ENCODE peak calls at places on chromosomes 13 and 19, in nine cellular contexts. O is thoracic aorta, D is GM23248, T is testis, U is mucosa of descending colon, Z is aorta, H is AG10803, J is NB4, C is fibroblast of the aortic adventitia. Q is an unnamed sample.

GRCh38 chr19:35612559-35613321 is at the start of gene HAUS5:
- DNase-seq in O (peak; percentile 78), D (peak; percentile 93), T (peak; percentile 97), U (peak; percentile 98), Z (peak; percentile 94), H (peak; percentile 85), J (peak; percentile 88), C (peak; percentile 84), Q (peak; percentile 91)

GRCh38 chr13:95275322-95276118 is 25.7 kb downstream of the ABCC4 start:
- DNase-seq in O (no peak), D (no peak), T (no peak), U (no peak), Z (no peak), H (peak; percentile 86), J (no peak), C (peak; percentile 52), Q (no peak)

GRCh38 chr19:23002690-23003422 is at the start of gene ZNF728:
- DNase-seq in O (peak; percentile 54), D (no peak), T (peak; percentile 98), U (peak; percentile 12), Z (peak; percentile 83), H (no peak), J (no peak), C (no peak), Q (peak; percentile 4)

GRCh38 chr13:50616101-50616500 is 227.4 kb downstream of the DLEU7 start:
- DNase-seq in O (no peak), D (peak; percentile 81), T (no peak), U (no peak), Z (no peak), H (peak; percentile 70), J (peak; percentile 36), C (peak; percentile 60), Q (peak; percentile 26)

GRCh38 chr13:70088926-70089325 is 18.7 kb upstream of the ATXN8OS start:
- DNase-seq in O (no peak), D (no peak), T (no peak), U (no peak), Z (no peak), H (no peak), J (no peak), C (no peak), Q (no peak)

GRCh38 chr13:50732712-50733111 is 110.8 kb downstream of the DLEU7 start:
- DNase-seq in O (no peak), D (peak; percentile 89), T (no peak), U (no peak), Z (no peak), H (peak; percentile 86), J (no peak), C (peak; percentile 78), Q (peak; percentile 59)

GRCh38 chr19:16506961-16507360 is 10.8 kb downstream of the C19orf44 start:
- DNase-seq in O (no peak), D (peak; percentile 30), T (no peak), U (no peak), Z (no peak), H (peak; percentile 26), J (no peak), C (no peak), Q (no peak)

GRCh38 chr19:294819-295686 is 3.9 kb upstream of the PLPP2 start:
- DNase-seq in O (no peak), D (peak; percentile 70), T (no peak), U (peak; percentile 59), Z (no peak), H (peak; percentile 9), J (peak; percentile 27), C (peak; percentile 31), Q (peak; percentile 50)

GRCh38 chr13:49098771-49099512 is 121.2 kb upstream of the MLNR start:
- DNase-seq in O (no peak), D (peak; percentile 38), T (no peak), U (no peak), Z (no peak), H (peak; percentile 15), J (peak; percentile 48), C (peak; percentile 32), Q (peak; percentile 37)

GRCh38 chr19:44745887-44746600 is 2.5 kb upstream of the BCL3 start:
- DNase-seq in O (no peak), D (no peak), T (no peak), U (peak; percentile 14), Z (no peak), H (no peak), J (no peak), C (no peak), Q (no peak)

GRCh38 chr19:51016798-51017683 is 2.5 kb downstream of the KLK10 start:
- DNase-seq in O (no peak), D (peak; percentile 66), T (peak; percentile 87), U (peak; percentile 56), Z (peak; percentile 62), H (peak; percentile 31), J (peak; percentile 66), C (peak; percentile 39), Q (peak; percentile 61)

GRCh38 chr19:46080561-46080960 is 39.8 kb upstream of the IGFL4 start:
- DNase-seq in O (no peak), D (peak; percentile 87), T (peak; percentile 46), U (no peak), Z (no peak), H (peak; percentile 92), J (no peak), C (peak; percentile 86), Q (peak; percentile 79)

GRCh38 chr19:2300533-2300932 is 7.4 kb downstream of the LINGO3 start:
- DNase-seq in O (no peak), D (no peak), T (no peak), U (no peak), Z (no peak), H (no peak), J (no peak), C (no peak), Q (no peak)

GRCh38 chr19:2305424-2305823 is 2.5 kb downstream of the LINGO3 start:
- DNase-seq in O (no peak), D (no peak), T (no peak), U (no peak), Z (no peak), H (no peak), J (no peak), C (no peak), Q (no peak)

GRCh38 chr19:2305974-2306806 is 1.8 kb downstream of the LINGO3 start:
- DNase-seq in O (no peak), D (no peak), T (no peak), U (no peak), Z (no peak), H (no peak), J (no peak), C (no peak), Q (no peak)

GRCh38 chr19:2303209-2303798 is 4.7 kb downstream of the LINGO3 start:
- DNase-seq in O (no peak), D (no peak), T (no peak), U (no peak), Z (no peak), H (no peak), J (no peak), C (no peak), Q (no peak)

DNA sequence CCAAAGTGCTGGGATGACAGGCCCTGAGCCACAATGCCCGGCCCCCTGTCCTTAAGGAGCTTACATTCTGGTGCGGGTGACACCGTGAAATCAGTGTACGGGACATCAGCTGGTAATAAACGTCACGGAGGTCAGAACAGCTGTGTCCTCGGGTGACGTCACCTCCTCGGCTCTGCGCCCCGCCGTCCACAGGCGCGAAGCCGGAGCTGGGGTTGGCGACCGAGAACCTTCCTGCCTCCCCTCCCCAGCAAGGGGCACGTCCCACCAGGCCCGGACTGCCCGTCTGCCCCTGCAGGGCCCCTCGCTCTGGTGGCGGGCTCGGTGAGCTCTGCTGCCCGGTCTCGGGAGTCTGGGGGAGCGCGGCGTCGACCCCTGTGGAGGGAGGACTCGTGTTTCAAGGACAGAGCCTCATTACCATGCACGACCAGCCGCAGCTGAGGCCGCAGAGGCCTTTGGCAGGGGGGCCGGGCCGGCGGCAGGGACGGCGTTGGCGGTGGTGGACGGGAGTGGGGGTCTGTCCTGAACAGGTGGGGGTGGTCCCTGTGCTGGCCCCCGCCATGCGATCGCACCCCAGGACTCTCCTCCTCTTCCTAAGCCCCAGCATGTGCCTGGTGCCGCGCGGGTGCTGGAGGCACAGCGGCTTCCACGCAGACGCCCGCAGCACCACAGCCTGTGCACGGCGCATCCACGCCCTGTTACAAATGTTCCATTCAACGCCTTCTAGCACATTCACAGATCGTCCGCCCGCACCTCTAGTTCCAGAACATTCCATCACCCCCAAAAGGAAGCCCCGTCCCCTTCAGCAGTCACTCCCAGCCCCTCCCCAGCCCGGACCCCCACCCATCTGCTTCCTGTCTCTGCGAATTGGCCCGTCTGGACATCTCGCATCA is 5.4 kb downstream of the LINGO3 start:
- DNase-seq in O (no peak), D (peak; percentile 70), T (no peak), U (no peak), Z (peak; percentile 65), H (peak; percentile 46), J (no peak), C (peak; percentile 27), Q (peak; percentile 55)
- H3K4me3 ChIP-seq in O (no peak overlapping the region), D (no peak overlapping the region), T (no peak overlapping the region), U (no peak overlapping the region), Z (no peak overlapping the region), H (no peak overlapping the region), J (no peak overlapping the region), C (no peak overlapping the region), Q (no peak overlapping the region)

DNA sequence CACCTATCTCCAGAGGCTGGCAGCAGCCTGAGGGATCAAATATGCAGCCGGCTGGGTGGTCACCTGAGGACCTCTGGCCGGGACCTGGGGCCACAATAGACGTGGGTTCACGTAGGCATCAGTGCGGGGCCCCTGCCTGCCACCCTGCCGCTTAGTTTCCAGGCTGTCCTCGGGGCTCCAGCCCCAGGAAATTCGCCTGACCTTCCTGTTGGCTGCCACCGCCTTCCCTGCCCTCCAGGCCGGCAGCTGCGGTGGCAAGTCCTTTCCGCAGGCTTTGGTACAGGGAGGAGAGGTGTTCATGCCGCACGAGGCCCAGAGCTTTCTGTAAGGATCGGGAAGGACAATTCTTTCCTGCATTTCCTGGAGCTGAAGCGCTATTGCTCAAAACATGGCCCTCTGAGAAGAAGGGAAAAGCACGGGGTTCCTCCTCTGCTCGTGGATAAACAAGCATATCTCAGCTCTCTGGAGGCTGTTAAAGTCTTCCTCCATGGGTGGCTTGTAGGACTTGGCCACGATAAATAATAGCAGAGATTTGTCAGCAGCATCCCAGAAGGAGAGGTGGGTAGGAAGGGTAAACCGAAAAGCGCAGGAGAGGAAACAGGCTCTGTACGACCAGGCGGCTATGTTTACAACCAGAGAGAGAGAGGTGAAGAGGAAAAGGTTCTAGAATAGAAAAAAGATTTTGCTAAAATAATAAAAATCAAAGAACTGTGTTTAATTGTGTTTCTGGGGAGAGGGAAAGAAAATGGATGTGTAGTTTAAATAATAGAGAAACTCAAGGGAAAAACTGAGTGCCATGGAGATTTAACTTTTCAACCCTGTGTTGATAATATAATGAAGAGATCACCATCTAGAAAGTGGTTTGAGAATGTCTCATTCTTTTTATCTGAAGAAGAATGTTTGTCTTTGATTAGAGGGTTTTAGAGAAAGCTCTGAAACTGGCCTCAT is 4.9 kb downstream of the COL4A2 start:
- DNase-seq in O (no peak), D (no peak), T (no peak), U (no peak), Z (no peak), H (no peak), J (no peak), C (no peak), Q (peak; percentile 48)
- H3K4me3 ChIP-seq in O (peak overlapping the region; percentile 95), D (no peak overlapping the region), T (no peak overlapping the region), U (no peak overlapping the region), Z (peak overlapping the region; percentile 4), H (no peak overlapping the region), J (no peak overlapping the region), C (no peak overlapping the region), Q (no peak overlapping the region)

GRCh38 chr13:80921971-80922370 is 581.0 kb upstream of the SPRY2 start:
- DNase-seq in O (no peak), D (no peak), T (no peak), U (no peak), Z (no peak), H (no peak), J (no peak), C (no peak), Q (no peak)
- H3K4me3 ChIP-seq in O (no peak overlapping the region), D (no peak overlapping the region), T (no peak overlapping the region), U (no peak overlapping the region), Z (no peak overlapping the region), H (no peak overlapping the region), J (no peak overlapping the region), C (no peak overlapping the region), Q (no peak overlapping the region)

GRCh38 chr19:5103061-5103701 is 134.3 kb downstream of the KDM4B start:
- DNase-seq in O (no peak), D (peak; percentile 11), T (peak; percentile 47), U (no peak), Z (peak; percentile 87), H (peak; percentile 57), J (no peak), C (peak; percentile 79), Q (peak; percentile 55)
- H3K4me3 ChIP-seq in O (peak overlapping the region; percentile 48), D (no peak overlapping the region), T (no peak overlapping the region), U (no peak overlapping the region), Z (no peak overlapping the region), H (no peak overlapping the region), J (no peak overlapping the region), C (no peak overlapping the region), Q (no peak overlapping the region)

Q was measured in cardiac fibroblast.